ENCODE peak calls at places on chromosomes 1 and 21, in ten cellular contexts. One of them, this sample, is unnamed.

GRCh38 chr1:223052479-223052878 is 90.6 kb downstream of the TLR5 start:
- DNase-seq in hippocampal formation: no peak
- DNase-seq in SK-N-MC: no peak
- DNase-seq in anterior cingulate cortex: no peak
- DNase-seq in substantia nigra: no peak
- DNase-seq in nephron progenitor cell: no peak
- DNase-seq in NCI-H345: no peak
- DNase-seq in effector memory CD8-positive, alpha-beta T cell: no peak
- DNase-seq in neural crest cell: no peak
- DNase-seq in ACHN: no peak
- DNase-seq in this sample: no peak

GRCh38 chr1:154725841-154726240 is 117.9 kb upstream of the ADAR start:
- DNase-seq in NCI-H345: no peak
- DNase-seq in anterior cingulate cortex: no peak
- DNase-seq in nephron progenitor cell: no peak
- DNase-seq in hippocampal formation: no peak
- DNase-seq in ACHN: no peak
- DNase-seq in substantia nigra: no peak
- DNase-seq in SK-N-MC: no peak
- DNase-seq in neural crest cell: no peak
- DNase-seq in effector memory CD8-positive, alpha-beta T cell: no peak
- DNase-seq in this sample: no peak

GRCh38 chr1:201088901-201089525 is 23.2 kb downstream of the CACNA1S start:
- DNase-seq in ACHN: no peak
- DNase-seq in nephron progenitor cell: no peak
- DNase-seq in substantia nigra: no peak
- DNase-seq in hippocampal formation: no peak
- DNase-seq in SK-N-MC: no peak
- DNase-seq in effector memory CD8-positive, alpha-beta T cell: no peak
- DNase-seq in NCI-H345: no peak
- DNase-seq in neural crest cell: no peak
- DNase-seq in anterior cingulate cortex: no peak
- DNase-seq in this sample: no peak

GRCh38 chr1:56797079-56797685 is 22.0 kb downstream of the FYB2 start:
- DNase-seq in nephron progenitor cell: no peak
- DNase-seq in anterior cingulate cortex: no peak
- DNase-seq in neural crest cell: no peak
- DNase-seq in NCI-H345: peak
- DNase-seq in SK-N-MC: no peak
- DNase-seq in effector memory CD8-positive, alpha-beta T cell: no peak
- DNase-seq in hippocampal formation: no peak
- DNase-seq in substantia nigra: no peak
- DNase-seq in ACHN: no peak
- DNase-seq in this sample: peak

GRCh38 chr1:59046730-59047157 is 250.2 kb upstream of the FGGY start:
- DNase-seq in neural crest cell: no peak
- DNase-seq in substantia nigra: no peak
- DNase-seq in effector memory CD8-positive, alpha-beta T cell: peak
- DNase-seq in SK-N-MC: no peak
- DNase-seq in hippocampal formation: no peak
- DNase-seq in nephron progenitor cell: no peak
- DNase-seq in NCI-H345: no peak
- DNase-seq in anterior cingulate cortex: no peak
- DNase-seq in ACHN: peak
- DNase-seq in this sample: no peak

GRCh38 chr1:23699280-23700179 is 7.9 kb downstream of the RPL11 start:
- DNase-seq in substantia nigra: no peak
- DNase-seq in effector memory CD8-positive, alpha-beta T cell: no peak
- DNase-seq in anterior cingulate cortex: no peak
- DNase-seq in ACHN: no peak
- DNase-seq in SK-N-MC: no peak
- DNase-seq in NCI-H345: no peak
- DNase-seq in hippocampal formation: no peak
- DNase-seq in nephron progenitor cell: no peak
- DNase-seq in neural crest cell: no peak
- DNase-seq in this sample: no peak

GRCh38 chr1:197919523-197920301 is 2.5 kb downstream of the LHX9 start:
- DNase-seq in anterior cingulate cortex: no peak
- DNase-seq in effector memory CD8-positive, alpha-beta T cell: no peak
- DNase-seq in nephron progenitor cell: peak
- DNase-seq in SK-N-MC: no peak
- DNase-seq in neural crest cell: no peak
- DNase-seq in ACHN: no peak
- DNase-seq in hippocampal formation: no peak
- DNase-seq in NCI-H345: no peak
- DNase-seq in substantia nigra: no peak
- DNase-seq in this sample: no peak

GRCh38 chr1:235415008-235415904 is 48.0 kb downstream of the TBCE start:
- DNase-seq in NCI-H345: peak
- DNase-seq in nephron progenitor cell: peak
- DNase-seq in effector memory CD8-positive, alpha-beta T cell: peak
- DNase-seq in neural crest cell: peak
- DNase-seq in anterior cingulate cortex: no peak
- DNase-seq in substantia nigra: peak
- DNase-seq in hippocampal formation: peak
- DNase-seq in ACHN: peak
- DNase-seq in SK-N-MC: no peak
- DNase-seq in this sample: peak

GRCh38 chr1:207628776-207629175 is 16.2 kb upstream of the CR1L start:
- DNase-seq in ACHN: no peak
- DNase-seq in neural crest cell: no peak
- DNase-seq in NCI-H345: no peak
- DNase-seq in hippocampal formation: no peak
- DNase-seq in SK-N-MC: no peak
- DNase-seq in anterior cingulate cortex: no peak
- DNase-seq in substantia nigra: no peak
- DNase-seq in nephron progenitor cell: no peak
- DNase-seq in effector memory CD8-positive, alpha-beta T cell: no peak
- DNase-seq in this sample: no peak

GRCh38 chr1:938088-938683 is 14.5 kb downstream of the SAMD11 start:
- DNase-seq in NCI-H345: no peak
- DNase-seq in hippocampal formation: no peak
- DNase-seq in anterior cingulate cortex: no peak
- DNase-seq in nephron progenitor cell: no peak
- DNase-seq in ACHN: peak
- DNase-seq in effector memory CD8-positive, alpha-beta T cell: no peak
- DNase-seq in neural crest cell: no peak
- DNase-seq in SK-N-MC: no peak
- DNase-seq in substantia nigra: no peak
- DNase-seq in this sample: peak

GRCh38 chr1:199463521-199464127 is 563.9 kb upstream of the NR5A2 start:
- DNase-seq in hippocampal formation: no peak
- DNase-seq in neural crest cell: no peak
- DNase-seq in substantia nigra: no peak
- DNase-seq in SK-N-MC: peak
- DNase-seq in NCI-H345: peak
- DNase-seq in ACHN: peak
- DNase-seq in anterior cingulate cortex: no peak
- DNase-seq in effector memory CD8-positive, alpha-beta T cell: no peak
- DNase-seq in nephron progenitor cell: peak
- DNase-seq in this sample: peak

GRCh38 chr1:160768295-160768657 is 27.7 kb upstream of the LY9 start:
- DNase-seq in substantia nigra: no peak
- DNase-seq in anterior cingulate cortex: no peak
- DNase-seq in nephron progenitor cell: no peak
- DNase-seq in effector memory CD8-positive, alpha-beta T cell: peak
- DNase-seq in SK-N-MC: no peak
- DNase-seq in neural crest cell: no peak
- DNase-seq in ACHN: peak
- DNase-seq in hippocampal formation: no peak
- DNase-seq in NCI-H345: no peak
- DNase-seq in this sample: peak

GRCh38 chr21:45390831-45391742 is 13.9 kb upstream of the COL18A1 start:
- DNase-seq in NCI-H345: no peak
- DNase-seq in nephron progenitor cell: no peak
- DNase-seq in effector memory CD8-positive, alpha-beta T cell: no peak
- DNase-seq in substantia nigra: no peak
- DNase-seq in hippocampal formation: no peak
- DNase-seq in SK-N-MC: no peak
- DNase-seq in ACHN: no peak
- DNase-seq in anterior cingulate cortex: no peak
- DNase-seq in neural crest cell: no peak
- DNase-seq in this sample: no peak

GRCh38 chr1:150429805-150430204 is 57.4 kb upstream of the TARS2 start:
- DNase-seq in hippocampal formation: no peak
- DNase-seq in neural crest cell: no peak
- DNase-seq in SK-N-MC: no peak
- DNase-seq in NCI-H345: peak
- DNase-seq in effector memory CD8-positive, alpha-beta T cell: no peak
- DNase-seq in nephron progenitor cell: no peak
- DNase-seq in substantia nigra: no peak
- DNase-seq in anterior cingulate cortex: no peak
- DNase-seq in ACHN: peak
- DNase-seq in this sample: no peak

GRCh38 chr1:240417317-240417716 is 194.6 kb downstream of the GREM2 start:
- DNase-seq in nephron progenitor cell: no peak
- DNase-seq in anterior cingulate cortex: no peak
- DNase-seq in substantia nigra: no peak
- DNase-seq in effector memory CD8-positive, alpha-beta T cell: no peak
- DNase-seq in hippocampal formation: no peak
- DNase-seq in SK-N-MC: no peak
- DNase-seq in NCI-H345: no peak
- DNase-seq in neural crest cell: no peak
- DNase-seq in ACHN: no peak
- DNase-seq in this sample: no peak

GRCh38 chr1:33434363-33434750 is 3.5 kb upstream of the PHC2 start:
- DNase-seq in neural crest cell: no peak
- DNase-seq in anterior cingulate cortex: no peak
- DNase-seq in NCI-H345: no peak
- DNase-seq in effector memory CD8-positive, alpha-beta T cell: no peak
- DNase-seq in substantia nigra: no peak
- DNase-seq in nephron progenitor cell: no peak
- DNase-seq in ACHN: no peak
- DNase-seq in hippocampal formation: no peak
- DNase-seq in SK-N-MC: no peak
- DNase-seq in this sample: no peak

GRCh38 chr1:48687271-48688045 is 89.2 kb downstream of the BEND5 start:
- DNase-seq in ACHN: no peak
- DNase-seq in substantia nigra: no peak
- DNase-seq in hippocampal formation: no peak
- DNase-seq in effector memory CD8-positive, alpha-beta T cell: no peak
- DNase-seq in NCI-H345: peak
- DNase-seq in SK-N-MC: no peak
- DNase-seq in neural crest cell: no peak
- DNase-seq in anterior cingulate cortex: no peak
- DNase-seq in nephron progenitor cell: peak
- DNase-seq in this sample: no peak

GRCh38 chr1:90779573-90779972 is 62.5 kb upstream of the BARHL2 start:
- DNase-seq in anterior cingulate cortex: no peak
- DNase-seq in neural crest cell: no peak
- DNase-seq in SK-N-MC: no peak
- DNase-seq in hippocampal formation: no peak
- DNase-seq in substantia nigra: no peak
- DNase-seq in ACHN: no peak
- DNase-seq in effector memory CD8-positive, alpha-beta T cell: no peak
- DNase-seq in NCI-H345: no peak
- DNase-seq in nephron progenitor cell: no peak
- DNase-seq in this sample: no peak

GRCh38 chr1:156126701-156127534 is 12.4 kb downstream of the LMNA start:
- DNase-seq in neural crest cell: no peak
- DNase-seq in anterior cingulate cortex: no peak
- DNase-seq in SK-N-MC: no peak
- DNase-seq in ACHN: peak
- DNase-seq in NCI-H345: no peak
- DNase-seq in substantia nigra: no peak
- DNase-seq in nephron progenitor cell: no peak
- DNase-seq in effector memory CD8-positive, alpha-beta T cell: peak
- DNase-seq in hippocampal formation: no peak
- DNase-seq in this sample: no peak

GRCh38 chr1:17600313-17600712 is 60.8 kb downstream of the ARHGEF10L start:
- DNase-seq in effector memory CD8-positive, alpha-beta T cell: no peak
- DNase-seq in substantia nigra: no peak
- DNase-seq in neural crest cell: no peak
- DNase-seq in hippocampal formation: no peak
- DNase-seq in nephron progenitor cell: no peak
- DNase-seq in anterior cingulate cortex: no peak
- DNase-seq in NCI-H345: no peak
- DNase-seq in ACHN: no peak
- DNase-seq in SK-N-MC: no peak
- DNase-seq in this sample: no peak

GRCh38 chr1:226322986-226323385 is 14.0 kb upstream of the LIN9 start:
- DNase-seq in NCI-H345: no peak
- DNase-seq in substantia nigra: no peak
- DNase-seq in nephron progenitor cell: no peak
- DNase-seq in SK-N-MC: no peak
- DNase-seq in anterior cingulate cortex: no peak
- DNase-seq in ACHN: no peak
- DNase-seq in neural crest cell: no peak
- DNase-seq in hippocampal formation: no peak
- DNase-seq in effector memory CD8-positive, alpha-beta T cell: no peak
- DNase-seq in this sample: no peak

GRCh38 chr1:18903313-18903671 is 937 bp upstream of the ALDH4A1 start:
- DNase-seq in substantia nigra: no peak
- DNase-seq in anterior cingulate cortex: no peak
- DNase-seq in ACHN: no peak
- DNase-seq in effector memory CD8-positive, alpha-beta T cell: no peak
- DNase-seq in SK-N-MC: no peak
- DNase-seq in neural crest cell: no peak
- DNase-seq in hippocampal formation: no peak
- DNase-seq in NCI-H345: no peak
- DNase-seq in nephron progenitor cell: no peak
- DNase-seq in this sample: no peak